ENCODE peak calls at places on chromosomes 3 and 15, in six cellular contexts. One of them, this sample, is unnamed.
A peak's percentile ranks its signal among the peaks of the same experiment; 100 is the strongest.

GRCh38 chr3:155356594-155357370 is 63.3 kb upstream of the STRIT1 start:
- DNase-seq in NCI-H1092: no peak
- DNase-seq in activated T-helper 1 cell treated with Interleukin-2 at 50 U/mL for 16 hours: no peak
- DNase-seq in T-helper 1 cell: no peak
- DNase-seq in NT2/D1: no peak
- DNase-seq in D341Med: no peak
- DNase-seq in this sample: no peak

GRCh38 chr3:191328963-191329653 is at the start of gene CCDC50:
- DNase-seq in NT2/D1: peak; percentile 48
- DNase-seq in NCI-H1092: peak; percentile 71
- DNase-seq in activated T-helper 1 cell treated with Interleukin-2 at 50 U/mL for 16 hours: peak; percentile 23
- DNase-seq in T-helper 1 cell: peak; percentile 39
- DNase-seq in D341Med: peak; percentile 88
- DNase-seq in this sample: peak; percentile 67

GRCh38 chr3:50714953-50715352 is 40.2 kb downstream of the DOCK3 start:
- DNase-seq in D341Med: peak; percentile 29
- DNase-seq in NT2/D1: no peak
- DNase-seq in T-helper 1 cell: no peak
- DNase-seq in activated T-helper 1 cell treated with Interleukin-2 at 50 U/mL for 16 hours: no peak
- DNase-seq in NCI-H1092: no peak
- DNase-seq in this sample: no peak

GRCh38 chr3:40143283-40144090 is 166.0 kb upstream of the EIF1B start:
- DNase-seq in T-helper 1 cell: no peak
- DNase-seq in NT2/D1: no peak
- DNase-seq in activated T-helper 1 cell treated with Interleukin-2 at 50 U/mL for 16 hours: no peak
- DNase-seq in D341Med: no peak
- DNase-seq in NCI-H1092: no peak
- DNase-seq in this sample: no peak

GRCh38 chr3:189393598-189393997 is 221.8 kb downstream of the TPRG1 start:
- DNase-seq in D341Med: no peak
- DNase-seq in T-helper 1 cell: no peak
- DNase-seq in activated T-helper 1 cell treated with Interleukin-2 at 50 U/mL for 16 hours: no peak
- DNase-seq in NCI-H1092: no peak
- DNase-seq in NT2/D1: no peak
- DNase-seq in this sample: no peak

GRCh38 chr3:181943285-181943684 is 231.6 kb downstream of the SOX2 start:
- DNase-seq in NCI-H1092: no peak
- DNase-seq in D341Med: no peak
- DNase-seq in T-helper 1 cell: no peak
- DNase-seq in activated T-helper 1 cell treated with Interleukin-2 at 50 U/mL for 16 hours: no peak
- DNase-seq in NT2/D1: no peak
- DNase-seq in this sample: no peak

GRCh38 chr15:68511073-68511991 is 67.5 kb upstream of the CORO2B start:
- DNase-seq in T-helper 1 cell: no peak
- DNase-seq in activated T-helper 1 cell treated with Interleukin-2 at 50 U/mL for 16 hours: no peak
- DNase-seq in NT2/D1: no peak
- DNase-seq in NCI-H1092: no peak
- DNase-seq in D341Med: no peak
- DNase-seq in this sample: no peak

GRCh38 chr3:71726106-71726505 is 904 bp upstream of the EIF4E3 start:
- DNase-seq in NCI-H1092: no peak
- DNase-seq in activated T-helper 1 cell treated with Interleukin-2 at 50 U/mL for 16 hours: peak; percentile 35
- DNase-seq in NT2/D1: no peak
- DNase-seq in D341Med: no peak
- DNase-seq in T-helper 1 cell: peak; percentile 47
- DNase-seq in this sample: no peak

GRCh38 chr3:33075996-33076395 is 20.9 kb downstream of the GLB1 start:
- DNase-seq in activated T-helper 1 cell treated with Interleukin-2 at 50 U/mL for 16 hours: no peak
- DNase-seq in D341Med: no peak
- DNase-seq in NCI-H1092: no peak
- DNase-seq in T-helper 1 cell: no peak
- DNase-seq in NT2/D1: no peak
- DNase-seq in this sample: no peak

GRCh38 chr3:49734752-49735151 is 11.0 kb upstream of the GMPPB start:
- DNase-seq in D341Med: no peak
- DNase-seq in NCI-H1092: no peak
- DNase-seq in T-helper 1 cell: no peak
- DNase-seq in activated T-helper 1 cell treated with Interleukin-2 at 50 U/mL for 16 hours: no peak
- DNase-seq in NT2/D1: no peak
- DNase-seq in this sample: no peak

GRCh38 chr3:15313461-15313860 is 18.9 kb downstream of the SH3BP5 start:
- DNase-seq in NT2/D1: no peak
- DNase-seq in D341Med: no peak
- DNase-seq in T-helper 1 cell: no peak
- DNase-seq in activated T-helper 1 cell treated with Interleukin-2 at 50 U/mL for 16 hours: no peak
- DNase-seq in NCI-H1092: peak; percentile 56
- DNase-seq in this sample: no peak

GRCh38 chr3:40120816-40121215 is 188.7 kb upstream of the EIF1B start:
- DNase-seq in NT2/D1: no peak
- DNase-seq in D341Med: no peak
- DNase-seq in NCI-H1092: no peak
- DNase-seq in activated T-helper 1 cell treated with Interleukin-2 at 50 U/mL for 16 hours: no peak
- DNase-seq in T-helper 1 cell: no peak
- DNase-seq in this sample: no peak

GRCh38 chr3:14319654-14320182 is 82.7 kb upstream of the SLC6A6 start:
- DNase-seq in activated T-helper 1 cell treated with Interleukin-2 at 50 U/mL for 16 hours: no peak
- DNase-seq in D341Med: peak; percentile 84
- DNase-seq in NCI-H1092: no peak
- DNase-seq in T-helper 1 cell: no peak
- DNase-seq in NT2/D1: peak; percentile 86
- DNase-seq in this sample: no peak

GRCh38 chr15:71237456-71238188 is 122.4 kb downstream of the THSD4 start:
- DNase-seq in activated T-helper 1 cell treated with Interleukin-2 at 50 U/mL for 16 hours: no peak
- DNase-seq in NT2/D1: no peak
- DNase-seq in T-helper 1 cell: no peak
- DNase-seq in D341Med: no peak
- DNase-seq in NCI-H1092: no peak
- DNase-seq in this sample: no peak

GRCh38 chr15:99682455-99682854 is 50.8 kb downstream of the LYSMD4 start:
- DNase-seq in NCI-H1092: no peak
- DNase-seq in NT2/D1: no peak
- DNase-seq in D341Med: peak; percentile 30
- DNase-seq in T-helper 1 cell: no peak
- DNase-seq in activated T-helper 1 cell treated with Interleukin-2 at 50 U/mL for 16 hours: no peak
- DNase-seq in this sample: no peak

GRCh38 chr15:79172032-79172481 is 81.5 kb upstream of the RASGRF1 start:
- DNase-seq in T-helper 1 cell: no peak
- DNase-seq in activated T-helper 1 cell treated with Interleukin-2 at 50 U/mL for 16 hours: no peak
- DNase-seq in D341Med: peak; percentile 50
- DNase-seq in NT2/D1: no peak
- DNase-seq in NCI-H1092: no peak
- DNase-seq in this sample: no peak

GRCh38 chr15:78946493-78946892 is 1.6 kb upstream of the CTSH start:
- DNase-seq in NCI-H1092: no peak
- DNase-seq in NT2/D1: no peak
- DNase-seq in T-helper 1 cell: no peak
- DNase-seq in D341Med: no peak
- DNase-seq in activated T-helper 1 cell treated with Interleukin-2 at 50 U/mL for 16 hours: no peak
- DNase-seq in this sample: no peak

GRCh38 chr15:80455668-80456442 is 51.7 kb downstream of the ARNT2 start:
- DNase-seq in NCI-H1092: no peak
- DNase-seq in D341Med: peak; percentile 80
- DNase-seq in activated T-helper 1 cell treated with Interleukin-2 at 50 U/mL for 16 hours: peak; percentile 11
- DNase-seq in NT2/D1: peak; percentile 64
- DNase-seq in T-helper 1 cell: peak; percentile 29
- DNase-seq in this sample: peak; percentile 30

This sample was measured in natural killer cell.